ENCODE peak calls at places on chromosomes 16 and 17, in five cellular contexts. I is fibroblast of the aortic adventitia, B is AG09309, A is heart left ventricle, S is upper lobe of right lung. J is an unnamed sample.

GRCh38 chr16:11546522-11547485 is 39.9 kb downstream of the LITAF start:
- DNase-seq in A (no peak), S (no peak), I (peak), B (no peak), J (no peak)

GRCh38 chr17:40903129-40903847 is 18.2 kb upstream of the KRT20 start:
- DNase-seq in S (no peak), A (no peak), B (peak), I (peak), J (no peak)

GRCh38 chr16:85888405-85889331 is 10.3 kb upstream of the IRF8 start:
- DNase-seq in B (no peak), I (peak), A (no peak), S (no peak), J (no peak)

GRCh38 chr17:58529275-58529674 is 14.8 kb upstream of the MTMR4 start:
- DNase-seq in B (no peak), I (no peak), A (no peak), S (no peak), J (no peak)

GRCh38 chr16:31269541-31269940 is 9.8 kb downstream of the ITGAM start:
- DNase-seq in S (peak), A (no peak), B (no peak), I (no peak), J (no peak)

GRCh38 chr16:526181-527014 is 1.1 kb upstream of the CAPN15 start:
- DNase-seq in I (peak), A (no peak), B (no peak), S (peak), J (no peak)

GRCh38 chr16:14308357-14308723 is 237.2 kb downstream of the MRTFB start:
- DNase-seq in I (no peak), S (no peak), A (no peak), B (no peak), J (no peak)

GRCh38 chr16:12046651-12047050 is 70.1 kb downstream of the SNX29 start:
- DNase-seq in B (no peak), I (no peak), S (no peak), A (no peak), J (no peak)

GRCh38 chr16:57395026-57395425 is 9.5 kb upstream of the CCL17 start:
- DNase-seq in B (no peak), I (no peak), A (no peak), S (no peak), J (no peak)

GRCh38 chr17:60161598-60162330 is 12.0 kb downstream of the CA4 start:
- DNase-seq in I (no peak), B (no peak), A (no peak), S (peak), J (no peak)

GRCh38 chr16:84485255-84486010 is 19.0 kb downstream of the MEAK7 start:
- DNase-seq in B (no peak), I (no peak), S (peak), A (no peak), J (no peak)

GRCh38 chr16:47787695-47788094 is 326.6 kb downstream of the PHKB start:
- DNase-seq in A (no peak), B (no peak), S (no peak), I (peak), J (no peak)

GRCh38 chr16:79370736-79371135 is 229.8 kb downstream of the MAF start:
- DNase-seq in B (no peak), A (no peak), I (no peak), S (no peak), J (no peak)

GRCh38 chr17:74921045-74921681 is 1.9 kb downstream of the USH1G start:
- DNase-seq in B (no peak), A (no peak), I (no peak), S (no peak), J (no peak)

GRCh38 chr16:1026057-1026783 is 44.6 kb downstream of the SOX8 start:
- DNase-seq in A (no peak), S (no peak), B (no peak), I (no peak), J (no peak)

GRCh38 chr16:1583180-1583579 is 28.7 kb downstream of the IFT140 start:
- DNase-seq in I (no peak), A (no peak), S (no peak), B (no peak), J (no peak)

GRCh38 chr17:50241431-50241830 is 32.8 kb upstream of the TMEM92 start:
- DNase-seq in S (no peak), B (no peak), A (no peak), I (no peak), J (no peak)

GRCh38 chr16:77304134-77304533 is 104.9 kb downstream of the SYCE1L start:
- DNase-seq in S (no peak), A (no peak), B (no peak), I (no peak), J (no peak)

GRCh38 chr17:3685174-3685812 is 10.7 kb downstream of the P2RX5 start:
- DNase-seq in A (no peak), S (no peak), I (no peak), B (no peak), J (no peak)

GRCh38 chr17:559699-560378 is 154.8 kb downstream of the VPS53 start:
- DNase-seq in B (peak), I (peak), S (no peak), A (peak), J (peak)

GRCh38 chr17:78771758-78772382 is 10.2 kb downstream of the CYTH1 start:
- DNase-seq in S (no peak), B (no peak), I (no peak), A (no peak), J (no peak)

GRCh38 chr17:78767806-78768205 is 14.3 kb downstream of the CYTH1 start:
- DNase-seq in B (no peak), A (no peak), S (no peak), I (no peak), J (no peak)

GRCh38 chr17:78766743-78767294 is 15.3 kb downstream of the CYTH1 start:
- DNase-seq in S (no peak), A (no peak), I (no peak), B (no peak), J (no peak)

GRCh38 chr17:78766225-78766624 is 15.8 kb downstream of the CYTH1 start:
- DNase-seq in S (no peak), B (no peak), A (no peak), I (no peak), J (no peak)

GRCh38 chr17:78769200-78769773 is 12.8 kb downstream of the CYTH1 start:
- DNase-seq in S (no peak), I (no peak), B (no peak), A (no peak), J (no peak)
- TF ChIP-seq CTCF in S (peak), I (no peak), B (no peak), A (no peak), J (no peak)

GRCh38 chr16:71867934-71868333 is 16.0 kb downstream of the ZNF821 start:
- DNase-seq in I (no peak), B (no peak), A (no peak), S (no peak), J (no peak)
- TF ChIP-seq CTCF in I (peak), B (no peak), A (no peak), S (no peak), J (no peak)

GRCh38 chr17:81711814-81712467 is at the start of gene SLC25A10:
- DNase-seq in A (peak), I (peak), S (peak), B (no peak), J (peak)

GRCh38 chr17:81713004-81713555 is 996 bp downstream of the SLC25A10 start:
- DNase-seq in A (no peak), S (no peak), I (no peak), B (no peak), J (peak)

GRCh38 chr17:81710514-81711308 is 1.4 kb upstream of the SLC25A10 start:
- DNase-seq in S (no peak), A (no peak), B (no peak), I (no peak), J (no peak)

GRCh38 chr17:81713556-81714411 is 1.7 kb downstream of the SLC25A10 start:
- DNase-seq in I (no peak), B (no peak), A (no peak), S (no peak), J (peak)

DNA sequence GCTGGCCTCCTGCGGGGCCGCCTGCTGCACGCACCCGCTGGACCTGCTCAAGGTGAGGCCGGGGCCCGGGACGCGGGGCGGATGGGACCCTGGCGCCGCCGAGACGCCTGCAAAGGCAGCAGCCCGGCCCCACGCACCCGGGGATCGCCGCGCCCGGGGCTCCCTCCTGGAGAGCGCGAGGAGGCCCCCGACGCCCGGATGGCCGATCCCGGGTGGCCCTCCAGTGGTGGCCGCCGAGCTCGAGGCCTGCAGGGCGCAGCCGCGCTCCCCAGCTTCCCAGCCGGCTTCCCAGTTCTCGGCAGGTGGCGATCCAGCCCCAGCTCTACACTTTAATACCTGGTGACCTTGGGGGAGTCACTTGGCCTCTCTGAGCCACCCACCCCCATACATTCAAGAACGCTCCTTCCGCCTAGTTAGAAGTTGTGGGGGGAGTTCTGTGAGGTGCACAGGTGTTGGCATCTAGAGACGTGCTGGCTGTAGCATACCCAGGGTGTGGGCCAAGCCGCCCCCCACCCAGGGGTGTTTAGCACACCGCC is 452 bp downstream of the SLC25A10 start:
- DNase-seq in B (no peak), I (no peak), A (no peak), S (no peak), J (no peak)
- TF ChIP-seq CTCF in B (peak), I (no peak), A (no peak), S (no peak), J (no peak)

DNA sequence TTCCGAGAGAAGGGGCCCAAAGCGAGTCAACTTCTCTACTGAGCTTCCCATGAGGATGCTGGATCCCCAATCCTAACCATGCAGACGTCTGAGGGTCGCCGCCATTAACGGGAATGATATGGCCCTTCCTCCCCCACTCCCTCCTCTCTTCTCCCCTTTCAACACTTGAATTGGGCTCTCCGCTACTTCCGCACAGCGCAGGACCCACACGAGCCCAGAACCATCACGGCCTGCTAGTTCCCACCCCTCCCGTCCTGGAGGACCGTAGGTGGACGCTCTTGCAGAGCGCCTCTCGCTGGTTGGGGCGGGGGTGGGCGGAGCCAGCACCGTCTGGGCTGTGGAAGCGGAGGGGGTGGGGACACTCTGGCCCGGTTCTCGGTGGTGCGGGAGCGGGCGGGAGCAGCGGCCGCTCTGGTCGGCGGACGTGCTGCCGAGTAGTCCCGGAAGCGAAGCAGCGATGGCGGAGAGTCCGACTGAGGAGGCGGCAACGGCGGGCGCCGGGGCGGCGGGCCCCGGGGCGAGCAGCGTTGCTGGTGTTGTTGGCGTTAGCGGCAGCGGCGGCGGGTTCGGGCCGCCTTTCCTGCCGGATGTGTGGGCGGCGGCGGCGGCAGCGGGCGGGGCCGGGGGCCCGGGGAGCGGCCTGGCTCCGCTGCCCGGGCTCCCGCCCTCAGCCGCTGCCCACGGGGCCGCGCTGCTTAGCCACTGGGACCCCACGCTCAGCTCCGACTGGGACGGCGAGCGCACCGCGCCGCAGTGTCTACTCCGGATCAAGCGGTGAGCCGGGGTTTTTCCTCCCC is at the start of gene UBE2Z:
- DNase-seq in B (peak), I (peak), S (peak), A (peak), J (peak)
- TF ChIP-seq CTCF in B (no peak), I (no peak), S (peak), A (no peak), J (no peak)

GRCh38 chr16:87382023-87382785 is 1.4 kb downstream of the FBXO31 start:
- DNase-seq in A (no peak), I (no peak), S (no peak), B (no peak), J (no peak)

GRCh38 chr16:87380403-87380802 is 3.2 kb downstream of the FBXO31 start:
- DNase-seq in A (no peak), B (no peak), I (no peak), S (no peak), J (no peak)

GRCh38 chr16:87384162-87384999 is 805 bp upstream of the FBXO31 start:
- DNase-seq in S (peak), I (no peak), A (peak), B (no peak), J (peak)

GRCh38 chr16:87383522-87384161 is at the start of gene FBXO31:
- DNase-seq in A (peak), I (peak), B (peak), S (peak), J (peak)

GRCh38 chr16:87380875-87381274 is 2.7 kb downstream of the FBXO31 start:
- DNase-seq in I (peak), B (no peak), A (no peak), S (no peak), J (no peak)
- TF ChIP-seq CTCF in I (no peak), B (no peak), A (no peak), S (no peak), J (peak)

GRCh38 chr16:88331989-88332920 is 50.5 kb upstream of the ZNF469 start:
- DNase-seq in A (no peak), B (peak), S (no peak), I (peak), J (peak)
- TF ChIP-seq CTCF in A (no peak), B (no peak), S (no peak), I (no peak), J (no peak)

DNA sequence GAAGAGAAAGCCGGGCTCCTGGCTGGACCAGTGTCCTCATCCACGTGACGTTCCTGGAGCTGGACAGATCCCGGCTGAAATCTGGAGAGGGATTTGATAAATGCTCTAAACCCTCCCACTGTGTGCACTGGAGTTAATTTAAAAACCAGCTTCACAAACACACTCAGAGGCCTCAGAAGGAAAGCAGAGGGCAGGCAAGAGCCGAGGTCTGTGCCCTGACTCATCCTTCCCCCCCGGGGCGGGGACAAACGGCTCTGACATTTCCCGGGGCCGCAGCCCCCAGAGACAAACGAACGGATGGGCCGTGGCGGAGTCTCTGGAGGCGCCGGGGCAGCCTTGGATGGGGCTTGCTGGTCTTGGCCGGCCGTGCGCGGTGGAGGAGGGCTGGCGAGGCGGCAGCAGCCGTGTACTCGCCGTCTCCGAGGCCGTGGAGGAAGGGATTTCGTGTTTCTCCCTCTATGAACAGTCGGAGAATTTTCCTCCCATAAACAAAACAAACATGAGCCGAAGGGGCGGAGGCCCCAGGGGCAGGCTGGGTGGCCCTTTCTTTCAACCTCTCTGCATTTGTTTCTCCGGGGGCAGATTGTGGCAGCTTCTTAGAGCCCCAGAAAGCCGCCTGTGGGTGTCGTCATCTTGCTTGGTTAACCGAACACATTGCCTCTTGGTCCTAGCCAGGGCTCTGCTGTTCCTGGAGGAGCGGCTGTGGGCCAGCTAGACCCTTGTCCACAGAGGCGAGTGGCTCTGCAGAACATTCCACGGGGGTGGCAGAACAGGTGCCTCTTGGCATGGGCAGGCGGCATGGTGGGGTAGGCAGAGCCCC is 94.3 kb downstream of the NTN1 start:
- DNase-seq in A (peak), S (peak), I (peak), B (no peak), J (peak)
- TF ChIP-seq CTCF in A (peak), S (peak), I (peak), B (peak), J (peak)

DNA sequence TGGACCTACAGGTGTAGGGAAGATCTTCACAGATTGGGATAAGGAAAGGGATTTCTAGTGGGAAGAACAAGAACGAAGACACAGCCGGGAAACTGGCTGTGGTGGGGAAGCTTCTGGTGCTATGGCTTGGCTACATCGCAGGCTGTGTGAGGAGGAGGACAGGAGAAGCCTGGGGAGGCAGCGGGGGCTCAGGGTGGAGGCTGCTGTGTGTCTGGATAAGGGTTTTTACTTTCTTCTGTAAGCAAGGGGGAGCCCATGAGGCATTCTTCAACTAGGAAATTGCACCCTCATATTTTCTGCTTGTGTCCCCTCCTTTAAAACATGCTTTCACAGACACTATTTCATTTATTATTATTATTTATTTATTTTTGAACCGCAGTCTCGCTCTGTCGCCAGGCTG is 2.9 kb upstream of the RHBDF2 start:
- DNase-seq in B (no peak), A (no peak), S (no peak), I (no peak), J (no peak)
- TF ChIP-seq CTCF in B (no peak), A (no peak), S (no peak), I (no peak), J (no peak)

GRCh38 chr17:17827826-17828621 is 8.8 kb downstream of the SREBF1 start:
- DNase-seq in I (no peak), A (no peak), S (no peak), B (no peak), J (no peak)
- TF ChIP-seq CTCF in I (no peak), A (no peak), S (no peak), B (no peak), J (no peak)

GRCh38 chr16:67179421-67180080 is 4.2 kb downstream of the MATCAP1 start:
- DNase-seq in A (no peak), B (no peak), I (no peak), S (no peak), J (no peak)
- TF ChIP-seq CTCF in A (no peak), B (no peak), I (no peak), S (no peak), J (no peak)

J was measured in psoas muscle.